ENCODE peak calls at places on chromosomes 7 and 10, in nine cellular contexts. K is AG04450, N is GOT3, L is BE2C, B is foreskin fibroblast, Q is tibial nerve, P is glutamatergic neuron, F is EL, Y is HTR-8/SVneo. E is an unnamed sample.

GRCh38 chr7:99141756-99142726 is 1.9 kb downstream of the SMURF1 start:
- DNase-seq in K (peak; percentile 53), N (no peak), L (peak; percentile 42), B (peak; percentile 82), Q (peak; percentile 63), P (peak; percentile 45), F (peak; percentile 87), Y (peak; percentile 54), E (peak; percentile 61)

GRCh38 chr10:69049564-69049955 is 38.3 kb upstream of the SRGN start:
- DNase-seq in K (no peak), N (no peak), L (no peak), B (no peak), Q (no peak), P (no peak), F (no peak), Y (no peak), E (no peak)

GRCh38 chr10:95513941-95514392 is 47.2 kb downstream of the SORBS1 start:
- DNase-seq in K (no peak), N (no peak), L (no peak), B (peak; percentile 42), Q (no peak), P (no peak), F (peak; percentile 12), Y (peak; percentile 27), E (peak; percentile 48)

GRCh38 chr7:139753693-139754111 is 24.1 kb downstream of the HIPK2 start:
- DNase-seq in K (no peak), N (no peak), L (no peak), B (no peak), Q (no peak), P (no peak), F (no peak), Y (no peak), E (no peak)

GRCh38 chr7:936131-937054 is 18.1 kb downstream of the ADAP1 start:
- DNase-seq in K (no peak), N (no peak), L (no peak), B (peak; percentile 26), Q (no peak), P (no peak), F (peak; percentile 53), Y (peak; percentile 76), E (peak; percentile 20)

GRCh38 chr7:66092654-66093053 is 17.0 kb downstream of the ASL start:
- DNase-seq in K (no peak), N (no peak), L (no peak), B (no peak), Q (no peak), P (no peak), F (no peak), Y (no peak), E (no peak)

GRCh38 chr7:92306153-92306552 is 60.4 kb downstream of the ANKIB1 start:
- DNase-seq in K (no peak), N (no peak), L (no peak), B (peak; percentile 3), Q (no peak), P (no peak), F (peak; percentile 6), Y (no peak), E (no peak)

GRCh38 chr7:135512135-135512887 is 2.4 kb upstream of the CNOT4 start:
- DNase-seq in K (no peak), N (no peak), L (peak; percentile 52), B (peak; percentile 69), Q (no peak), P (no peak), F (peak; percentile 49), Y (peak; percentile 35), E (no peak)

GRCh38 chr7:73986158-73986631 is 41.8 kb upstream of the ELN start:
- DNase-seq in K (no peak), N (no peak), L (no peak), B (peak; percentile 32), Q (peak; percentile 38), P (no peak), F (no peak), Y (no peak), E (peak; percentile 78)

GRCh38 chr10:21515581-21516269 is 9.8 kb downstream of the SKIDA1 start:
- DNase-seq in K (no peak), N (no peak), L (no peak), B (peak; percentile 25), Q (no peak), P (no peak), F (peak; percentile 22), Y (no peak), E (no peak)

GRCh38 chr7:150520145-150520544 is 5.5 kb downstream of the GIMAP7 start:
- DNase-seq in K (no peak), N (no peak), L (no peak), B (no peak), Q (no peak), P (no peak), F (no peak), Y (no peak), E (no peak)

GRCh38 chr7:108308913-108309312 is 147.3 kb downstream of the NRCAM start:
- DNase-seq in K (no peak), N (no peak), L (no peak), B (peak; percentile 91), Q (no peak), P (no peak), F (peak; percentile 1), Y (no peak), E (no peak)

GRCh38 chr7:80231719-80232118 is 97.1 kb downstream of the GNAI1 start:
- DNase-seq in K (no peak), N (no peak), L (no peak), B (peak; percentile 84), Q (no peak), P (no peak), F (peak; percentile 27), Y (no peak), E (no peak)

GRCh38 chr10:78170026-78170475 is 136.4 kb downstream of the RPS24 start:
- DNase-seq in K (no peak), N (no peak), L (no peak), B (peak; percentile 23), Q (no peak), P (no peak), F (peak; percentile 56), Y (no peak), E (no peak)

GRCh38 chr10:43965033-43965917 is 316.6 kb upstream of the ZNF32 start:
- DNase-seq in K (no peak), N (no peak), L (no peak), B (peak; percentile 42), Q (no peak), P (no peak), F (peak; percentile 58), Y (no peak), E (no peak)

GRCh38 chr7:120272261-120272895 is 597 bp upstream of the KCND2 start:
- DNase-seq in K (peak; percentile 16), N (no peak), L (no peak), B (peak; percentile 56), Q (no peak), P (peak; percentile 21), F (peak; percentile 13), Y (peak; percentile 12), E (no peak)

GRCh38 chr7:108165726-108166125 is 35.6 kb upstream of the LAMB4 start:
- DNase-seq in K (no peak), N (no peak), L (no peak), B (peak; percentile 25), Q (no peak), P (no peak), F (no peak), Y (no peak), E (no peak)

GRCh38 chr7:6432786-6433185 is 15.0 kb downstream of the DAGLB start:
- DNase-seq in K (no peak), N (no peak), L (no peak), B (no peak), Q (no peak), P (no peak), F (no peak), Y (no peak), E (no peak)

GRCh38 chr10:490256-490655 is 199.2 kb downstream of the DIP2C start:
- DNase-seq in K (no peak), N (no peak), L (no peak), B (no peak), Q (peak; percentile 60), P (peak; percentile 45), F (no peak), Y (no peak), E (peak; percentile 69)

GRCh38 chr7:17185690-17186070 is 112.8 kb upstream of the AHR start:
- DNase-seq in K (peak; percentile 7), N (no peak), L (no peak), B (peak; percentile 51), Q (no peak), P (no peak), F (peak; percentile 69), Y (no peak), E (no peak)

GRCh38 chr10:96292971-96293909 is 11.0 kb upstream of the DNTT start:
- DNase-seq in K (peak; percentile 1), N (no peak), L (no peak), B (peak; percentile 62), Q (no peak), P (no peak), F (peak; percentile 25), Y (peak; percentile 33), E (no peak)

GRCh38 chr7:147611402-147611801 is 979.2 kb upstream of the C7orf33 start:
- DNase-seq in K (no peak), N (no peak), L (no peak), B (no peak), Q (no peak), P (no peak), F (no peak), Y (no peak), E (no peak)

GRCh38 chr7:77859343-77859742 is 60.8 kb downstream of the PHTF2 start:
- DNase-seq in K (no peak), N (no peak), L (no peak), B (no peak), Q (no peak), P (no peak), F (no peak), Y (no peak), E (no peak)

GRCh38 chr7:51186531-51186930 is 130.1 kb downstream of the COBL start:
- DNase-seq in K (no peak), N (no peak), L (no peak), B (no peak), Q (no peak), P (peak; percentile 22), F (no peak), Y (no peak), E (peak; percentile 39)

GRCh38 chr10:3568983-3569382 is 216.0 kb downstream of the KLF6 start:
- DNase-seq in K (no peak), N (no peak), L (no peak), B (no peak), Q (no peak), P (no peak), F (no peak), Y (no peak), E (no peak)

GRCh38 chr10:14052926-14053325 is 277.8 kb downstream of the FRMD4A start:
- DNase-seq in K (no peak), N (no peak), L (no peak), B (no peak), Q (no peak), P (no peak), F (no peak), Y (no peak), E (no peak)

GRCh38 chr10:1289591-1289990 is 233.4 kb downstream of the WDR37 start:
- DNase-seq in K (no peak), N (no peak), L (no peak), B (no peak), Q (no peak), P (no peak), F (no peak), Y (no peak), E (no peak)

GRCh38 chr10:129096340-129096984 is 370.6 kb upstream of the MGMT start:
- DNase-seq in K (peak; percentile 6), N (no peak), L (no peak), B (peak; percentile 62), Q (no peak), P (no peak), F (no peak), Y (no peak), E (peak; percentile 33)

GRCh38 chr10:103854687-103855423 is 521 bp downstream of the SH3PXD2A start:
- DNase-seq in K (no peak), N (no peak), L (peak; percentile 51), B (peak; percentile 64), Q (no peak), P (peak; percentile 67), F (peak; percentile 43), Y (no peak), E (peak; percentile 65)

GRCh38 chr10:8712653-8713052 is 658.2 kb downstream of the GATA3 start:
- DNase-seq in K (no peak), N (no peak), L (no peak), B (no peak), Q (no peak), P (no peak), F (no peak), Y (no peak), E (no peak)

GRCh38 chr10:44647473-44647872 is 262.6 kb upstream of the CXCL12 start:
- DNase-seq in K (no peak), N (no peak), L (no peak), B (no peak), Q (no peak), P (no peak), F (no peak), Y (no peak), E (no peak)

E was measured in left cardiac atrium.